ENCODE peak calls at places on chromosome 20, in four cellular contexts. C is CD4-positive, CD25-positive, alpha-beta regulatory T cell; K is IMR-90; H is neuronal stem cell. W is an unnamed sample.

GRCh38 chr20:15875446-15875845 is 697.8 kb downstream of the KIF16B start:
- DNase-seq in C (no peak), K (no peak), H (peak), W (no peak)

GRCh38 chr20:40843251-40843650 is 154.2 kb upstream of the MAFB start:
- DNase-seq in K (no peak), H (no peak), C (no peak), W (no peak)

GRCh38 chr20:57655812-57656161 is 35.6 kb upstream of the ZBP1 start:
- DNase-seq in C (no peak), H (no peak), K (no peak), W (no peak)

GRCh38 chr20:10557685-10558084 is 116.1 kb downstream of the JAG1 start:
- DNase-seq in C (no peak), H (no peak), K (no peak), W (no peak)

GRCh38 chr20:29744071-29744470 is 1513.4 kb upstream of the DEFB115 start:
- DNase-seq in H (no peak), C (no peak), K (no peak), W (no peak)

GRCh38 chr20:19771031-19771430 is 13.0 kb downstream of the RIN2 start:
- DNase-seq in C (no peak), K (no peak), H (no peak), W (no peak)

GRCh38 chr20:17615645-17616479 is 46.0 kb downstream of the DSTN start:
- DNase-seq in C (no peak), K (no peak), H (no peak), W (no peak)

GRCh38 chr20:23596856-23597255 is 8.9 kb downstream of the CST9 start:
- DNase-seq in K (no peak), H (no peak), C (no peak), W (no peak)

DNA sequence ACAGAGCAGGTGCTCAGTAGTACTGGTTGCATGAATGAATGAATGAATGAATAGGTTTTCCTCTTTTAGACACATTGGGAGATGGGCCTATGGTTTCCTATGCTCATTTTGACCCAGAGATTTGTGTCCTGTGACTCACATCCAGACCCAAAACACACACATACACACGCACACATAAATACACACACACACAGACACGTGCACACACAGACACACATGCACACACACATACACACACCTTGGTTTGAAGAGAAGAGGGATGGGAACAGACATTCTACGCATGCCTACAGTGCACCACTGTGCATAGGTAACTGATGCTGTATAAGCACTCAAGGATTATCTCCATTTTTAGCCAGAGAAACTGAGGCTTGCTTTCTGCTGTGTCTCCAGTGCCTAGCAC is 4.1 kb downstream of the JPH2 start:
- DNase-seq in H (no peak), K (no peak), C (no peak), W (no peak)
- H3K4me3 ChIP-seq in H (no peak), K (no peak), C (no peak), W (no peak)

DNA sequence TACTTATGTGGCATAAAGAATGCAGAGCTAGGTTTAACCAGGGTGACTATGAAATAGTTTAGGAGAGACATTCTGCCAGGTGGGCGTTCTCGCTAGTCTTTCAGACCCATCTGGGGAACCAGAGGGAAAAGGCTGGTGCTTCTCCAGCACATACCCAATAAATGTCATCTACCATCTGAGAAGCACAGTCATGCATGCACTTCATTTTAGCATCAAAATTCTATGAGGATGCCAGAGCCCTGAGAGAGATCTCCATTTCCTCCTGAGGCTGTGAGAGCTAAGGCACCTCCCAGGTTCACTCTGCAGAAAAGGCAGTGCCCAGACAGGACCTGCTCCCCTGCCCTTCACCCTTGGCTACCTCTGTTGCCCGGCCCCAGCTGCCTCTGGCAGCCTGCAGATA is 231.7 kb upstream of the PRND start:
- DNase-seq in K (no peak), C (no peak), H (no peak), W (no peak)
- H3K4me3 ChIP-seq in K (no peak), C (no peak), H (no peak), W (no peak)

GRCh38 chr20:22579711-22580697 is 4.4 kb downstream of the FOXA2 start:
- DNase-seq in K (no peak), H (no peak), C (no peak), W (no peak)
- H3K4me3 ChIP-seq in K (no peak), H (no peak), C (no peak), W (no peak)

DNA sequence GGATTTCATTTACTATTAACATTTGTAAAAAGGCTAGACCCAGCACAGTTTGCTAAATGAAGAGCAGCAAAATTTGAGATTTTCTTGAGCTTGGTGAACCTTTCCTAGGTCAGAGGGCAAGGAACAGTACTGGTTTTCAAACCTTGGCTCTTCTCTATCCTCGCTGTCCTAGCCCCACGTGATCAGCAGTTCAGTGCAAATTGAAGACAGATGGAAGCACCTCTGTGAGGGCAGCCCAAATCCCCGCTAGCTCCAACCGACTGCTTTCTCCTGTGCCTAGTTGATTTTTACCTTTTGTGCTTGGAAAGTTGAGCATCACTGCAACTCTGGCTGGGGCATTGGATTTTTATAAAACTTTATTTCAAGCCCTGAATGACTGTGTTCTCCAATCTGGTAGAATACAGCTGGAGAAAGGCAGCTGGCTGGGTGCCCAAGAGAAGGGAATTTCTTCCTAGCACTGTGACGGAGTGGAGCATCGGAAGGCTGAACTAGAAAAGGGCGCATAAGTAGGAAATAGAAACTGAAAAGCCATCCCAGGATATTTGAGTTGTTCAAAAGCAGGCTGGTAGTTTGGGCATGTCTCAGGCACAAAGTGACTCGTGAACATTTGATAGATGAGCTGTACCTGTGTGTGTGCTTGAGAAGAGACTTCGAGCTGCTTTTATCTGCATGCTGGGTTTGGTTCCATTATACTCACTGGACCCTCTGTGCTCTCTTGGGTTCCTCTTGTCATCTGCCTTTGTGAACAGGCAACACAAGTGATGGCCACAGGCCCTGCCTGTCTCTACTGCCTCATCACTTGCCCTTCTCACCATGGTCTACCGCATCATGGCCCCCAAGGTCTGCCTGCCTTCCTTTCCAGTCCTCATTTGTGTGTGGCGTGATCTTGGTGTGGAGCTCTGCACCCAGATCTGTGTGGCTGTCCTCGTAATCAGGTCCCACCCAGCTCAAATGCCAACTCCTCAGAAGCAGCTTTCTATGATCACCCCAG is 2.3 kb downstream of the RNF114 start:
- DNase-seq in K (peak), C (no peak), H (no peak), W (no peak)
- H3K4me3 ChIP-seq in K (peak), C (peak), H (no peak), W (peak)

DNA sequence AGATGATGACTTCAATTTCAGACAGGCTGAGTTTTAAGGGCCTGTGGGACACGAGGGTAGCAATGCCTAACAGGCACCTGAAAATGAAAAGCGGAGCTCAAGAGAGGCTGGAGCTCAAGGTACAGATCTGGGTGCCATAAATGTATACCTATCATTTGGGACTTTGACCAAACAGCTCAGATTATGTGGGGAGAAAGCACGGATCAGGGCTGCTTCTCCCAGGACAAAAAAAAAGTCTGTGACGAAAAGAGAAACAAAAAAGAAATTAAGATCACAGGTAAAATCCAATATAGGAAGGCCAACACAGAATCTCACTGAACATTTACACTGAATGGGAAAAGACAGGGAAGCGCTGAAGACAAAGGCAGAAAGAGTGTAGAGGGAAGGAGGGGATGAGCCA is 1.9 kb downstream of the PRELID3B start:
- DNase-seq in C (no peak), K (no peak), H (no peak), W (no peak)
- H3K4me3 ChIP-seq in C (peak), K (no peak), H (no peak), W (no peak)

DNA sequence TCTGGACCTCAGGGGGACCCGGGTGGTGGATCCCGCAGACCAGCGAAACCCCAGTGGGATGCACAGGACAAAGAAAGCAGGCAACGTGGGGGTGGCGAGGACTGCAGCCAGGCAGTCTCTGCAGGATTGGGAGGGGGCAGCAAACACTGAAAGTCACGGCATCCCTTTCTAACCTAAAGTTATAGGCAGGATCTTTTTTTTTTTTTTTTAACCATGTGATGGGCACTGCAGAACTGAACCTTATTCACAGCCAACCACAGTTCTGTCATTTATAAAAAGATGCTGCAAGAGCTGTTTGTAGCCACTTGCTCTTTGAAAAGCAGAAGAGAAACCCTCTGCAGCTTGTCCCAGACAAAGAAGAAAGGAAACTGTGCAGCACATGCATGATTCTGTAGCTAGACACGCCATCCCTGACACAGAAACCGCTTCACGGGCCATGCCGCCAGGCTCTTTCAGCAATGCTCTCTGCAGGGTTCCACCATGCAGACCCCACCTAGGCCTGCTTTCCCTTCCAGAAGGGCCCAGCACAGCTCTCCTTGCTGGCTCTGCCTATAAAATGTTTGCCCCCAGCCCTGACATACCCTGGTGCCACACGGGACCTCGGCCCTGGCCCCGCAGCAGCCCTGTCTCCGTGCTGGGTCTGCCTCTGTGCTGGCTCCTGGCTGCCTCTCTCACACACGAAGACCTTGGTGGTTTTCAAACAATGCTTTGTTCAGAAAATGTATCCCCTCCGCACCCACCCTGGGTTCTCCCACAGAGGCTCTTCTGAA is 70.8 kb downstream of the PYGB start:
- DNase-seq in K (no peak), H (no peak), C (no peak), W (no peak)
- H3K4me3 ChIP-seq in K (no peak), H (no peak), C (no peak), W (no peak)

GRCh38 chr20:571754-572331 is 28.3 kb upstream of the CSNK2A1 start:
- DNase-seq in H (peak), K (no peak), C (no peak), W (peak)
- H3K4me3 ChIP-seq in H (no peak), K (no peak), C (no peak), W (no peak)

DNA sequence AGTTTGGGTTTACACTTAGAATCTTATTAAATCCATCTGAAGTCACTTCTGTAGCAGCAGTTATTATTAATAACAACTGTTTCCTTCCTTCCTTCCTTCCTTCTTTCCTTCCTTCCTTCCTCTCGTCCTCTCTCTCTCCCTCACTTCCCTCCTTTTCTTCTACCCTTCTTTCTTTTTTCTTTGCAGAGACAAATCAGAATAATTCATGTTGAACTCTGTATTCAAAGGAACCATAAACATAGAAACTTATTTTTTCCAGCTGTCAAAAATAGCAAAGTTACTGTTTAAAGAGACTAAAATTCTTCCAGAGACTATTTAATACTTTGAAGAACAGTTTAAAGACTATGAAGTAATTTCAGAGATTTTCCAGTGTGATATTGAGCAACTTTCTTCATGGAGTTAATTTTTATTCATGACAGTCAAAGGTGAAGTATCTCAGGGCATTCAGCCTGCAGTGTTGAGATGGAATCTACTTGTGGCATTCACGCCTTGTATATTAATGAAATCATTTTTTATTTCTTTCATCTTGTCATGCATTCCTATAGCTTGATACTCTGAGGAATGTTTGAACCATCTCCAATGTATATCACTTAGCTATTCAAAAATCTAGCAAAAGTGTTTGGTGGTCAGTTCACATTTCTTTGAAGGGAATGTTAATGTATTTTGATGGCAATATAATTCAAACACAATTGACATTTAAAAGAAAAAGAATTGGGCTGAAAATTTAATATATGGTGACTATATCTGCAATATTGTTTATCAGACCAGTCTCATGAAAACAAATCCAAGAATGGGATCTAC is 109.6 kb downstream of the BCAS1 start:
- DNase-seq in H (no peak), K (no peak), C (no peak), W (no peak)
- H3K4me3 ChIP-seq in H (no peak), K (no peak), C (no peak), W (no peak)

W was measured in prostate gland.